ENCODE peak calls at places on chromosomes 12 and 14, in eight cellular contexts. T is activated B cell treated with CpG ODN at 0.5 μM for 24 hours, O is type B pancreatic cell, M is dorsolateral prefrontal cortex, K is psoas muscle, B is endodermal cell, R is cardiac muscle cell, E is lung. X is an unnamed sample.

GRCh38 chr14:45426685-45427282 is 173.8 kb upstream of the MIS18BP1 start:
- DNase-seq in K (no peak), B (peak; percentile 56), O (no peak), T (no peak), M (no peak), R (peak; percentile 67), E (no peak), X (no peak)

GRCh38 chr14:87966816-87967215 is 26.2 kb downstream of the GALC start:
- DNase-seq in T (no peak), E (no peak), B (no peak), M (no peak), K (no peak), R (no peak), O (no peak), X (no peak)

GRCh38 chr12:117494833-117495714 is 133.6 kb upstream of the NOS1 start:
- DNase-seq in M (no peak), O (no peak), T (no peak), R (no peak), E (no peak), K (no peak), B (peak; percentile 66), X (no peak)

GRCh38 chr12:29519585-29520182 is 22.2 kb upstream of the OVCH1 start:
- DNase-seq in T (no peak), R (peak; percentile 29), O (no peak), K (no peak), M (peak; percentile 18), E (no peak), B (peak; percentile 70), X (peak; percentile 40)

GRCh38 chr12:25957898-25958253 is 606 bp upstream of the RASSF8 start:
- DNase-seq in E (no peak), M (peak; percentile 53), T (no peak), K (peak; percentile 33), O (no peak), B (no peak), R (no peak), X (no peak)

GRCh38 chr12:66456622-66457021 is 154.3 kb downstream of the HELB start:
- DNase-seq in R (no peak), O (no peak), B (no peak), K (no peak), M (no peak), T (no peak), E (no peak), X (no peak)

GRCh38 chr12:90301095-90301494 is 592.5 kb upstream of the ATP2B1 start:
- DNase-seq in R (no peak), O (no peak), K (no peak), M (no peak), T (no peak), B (no peak), E (no peak), X (no peak)

GRCh38 chr14:90491221-90491867 is 94.5 kb downstream of the CALM1 start:
- DNase-seq in K (peak; percentile 73), E (no peak), R (no peak), T (no peak), M (peak; percentile 90), O (peak; percentile 73), B (no peak), X (no peak)

GRCh38 chr12:124391340-124392261 is 96.7 kb downstream of the RFLNA start:
- DNase-seq in K (peak; percentile 75), M (peak; percentile 47), O (no peak), R (no peak), B (no peak), E (peak; percentile 71), T (peak; percentile 73), X (no peak)

GRCh38 chr14:104291123-104292000 is 153.0 kb downstream of the KIF26A start:
- DNase-seq in K (no peak), R (peak; percentile 81), T (no peak), B (peak; percentile 84), E (no peak), M (no peak), O (no peak), X (peak; percentile 44)

GRCh38 chr14:62692490-62693106 is 352.7 kb downstream of the KCNH5 start:
- DNase-seq in E (no peak), O (no peak), R (no peak), T (no peak), K (no peak), M (no peak), B (no peak), X (no peak)

GRCh38 chr12:4567073-4567881 is 5.3 kb downstream of the DYRK4 start:
- DNase-seq in B (no peak), R (no peak), O (no peak), K (no peak), E (no peak), T (no peak), M (no peak), X (no peak)

GRCh38 chr12:128449146-128449894 is 182.3 kb downstream of the TMEM132C start:
- DNase-seq in R (no peak), O (no peak), M (no peak), T (no peak), K (no peak), E (no peak), B (no peak), X (no peak)

GRCh38 chr12:126616441-126616840 is 1551.2 kb downstream of the AACS start:
- DNase-seq in T (no peak), O (no peak), M (no peak), E (no peak), R (no peak), K (no peak), B (no peak), X (no peak)

GRCh38 chr12:126617312-126617711 is 1552.1 kb downstream of the AACS start:
- DNase-seq in B (peak; percentile 89), R (no peak), O (no peak), E (no peak), T (no peak), K (no peak), M (no peak), X (no peak)
- TF ChIP-seq CTCF in B (peak; percentile 85), R (peak; percentile 9), O (peak; percentile 67), E (no peak), T (no peak), K (no peak), M (peak; percentile 47), X (no peak)

GRCh38 chr14:34299360-34299759 is 162.7 kb downstream of the SPTSSA start:
- DNase-seq in K (no peak), B (peak; percentile 50), R (no peak), E (no peak), M (no peak), O (no peak), T (no peak), X (no peak)

GRCh38 chr14:34300330-34300729 is 161.7 kb downstream of the SPTSSA start:
- DNase-seq in O (no peak), K (no peak), B (no peak), E (no peak), T (no peak), M (no peak), R (no peak), X (no peak)

GRCh38 chr14:34303811-34304210 is 158.2 kb downstream of the SPTSSA start:
- DNase-seq in M (no peak), B (no peak), K (no peak), E (no peak), O (no peak), T (no peak), R (no peak), X (no peak)

GRCh38 chr14:34302654-34303053 is 159.4 kb downstream of the SPTSSA start:
- DNase-seq in E (no peak), R (no peak), M (peak; percentile 16), O (no peak), T (no peak), B (no peak), K (no peak), X (no peak)

DNA sequence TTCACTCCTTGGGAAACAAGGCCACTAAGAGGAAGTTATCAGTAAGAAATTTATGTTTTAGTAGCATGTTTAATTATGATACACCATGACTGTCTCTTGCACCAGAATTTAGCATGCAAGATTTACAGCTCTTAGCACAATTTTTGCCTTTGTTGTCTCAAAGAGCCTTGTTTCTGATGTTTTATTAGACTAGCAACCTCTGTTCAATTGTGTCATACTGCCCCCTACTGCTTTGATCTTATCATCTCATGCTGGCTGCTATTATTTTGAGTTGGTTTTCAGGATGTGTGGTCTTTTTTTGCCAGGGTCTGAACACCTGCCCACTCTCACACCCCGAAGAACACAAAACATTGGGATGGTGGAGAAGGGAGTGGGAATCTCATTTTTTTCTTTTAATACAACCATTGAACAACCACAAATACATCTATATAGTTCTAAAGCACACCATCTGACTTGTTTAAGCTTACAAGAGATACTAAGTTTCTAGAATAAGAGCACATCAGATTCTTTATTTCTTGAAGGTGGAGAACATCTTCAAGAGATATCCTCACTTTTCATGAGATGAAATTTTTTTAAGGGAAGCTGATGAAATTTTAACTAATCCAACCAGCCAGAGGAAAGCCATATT is 160.8 kb downstream of the SPTSSA start:
- DNase-seq in E (no peak), O (no peak), K (no peak), R (peak; percentile 55), B (peak; percentile 57), T (no peak), M (peak; percentile 35), X (peak; percentile 46)
- TF ChIP-seq CTCF in E (peak; percentile 17), O (peak; percentile 82), K (peak; percentile 66), R (peak; percentile 54), B (peak; percentile 90), T (no peak), M (peak; percentile 80), X (peak; percentile 88)

DNA sequence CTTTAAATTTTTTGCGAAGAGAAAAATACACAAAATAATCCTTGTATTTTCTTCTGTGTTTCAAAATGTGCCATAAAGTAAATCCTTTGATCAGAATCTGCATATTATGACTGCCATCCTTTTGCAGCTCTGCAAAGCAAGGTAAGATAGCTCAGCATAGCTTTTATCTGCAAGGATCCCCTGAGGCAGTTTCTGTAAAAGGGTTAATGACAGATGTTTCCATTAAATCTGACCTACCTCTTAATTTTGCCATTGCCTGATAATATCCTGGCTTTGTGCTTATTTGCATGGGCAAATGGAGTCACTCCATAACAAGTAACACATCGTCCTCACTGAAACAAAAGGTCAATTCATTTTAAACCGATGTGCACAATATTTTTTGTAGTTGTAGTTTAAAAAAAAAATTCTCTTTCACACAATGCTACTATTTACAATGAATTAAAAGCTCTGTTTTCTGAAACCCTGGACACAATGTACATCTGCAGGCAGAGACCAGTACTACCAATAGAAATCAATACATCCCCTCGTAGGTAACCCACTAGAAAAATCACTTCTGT is 108.5 kb upstream of the SOX5 start:
- DNase-seq in R (no peak), M (no peak), K (no peak), E (no peak), O (no peak), B (no peak), T (no peak), X (no peak)
- TF ChIP-seq CTCF in R (no peak), M (no peak), K (no peak), E (no peak), O (no peak), B (no peak), T (no peak), X (no peak)

DNA sequence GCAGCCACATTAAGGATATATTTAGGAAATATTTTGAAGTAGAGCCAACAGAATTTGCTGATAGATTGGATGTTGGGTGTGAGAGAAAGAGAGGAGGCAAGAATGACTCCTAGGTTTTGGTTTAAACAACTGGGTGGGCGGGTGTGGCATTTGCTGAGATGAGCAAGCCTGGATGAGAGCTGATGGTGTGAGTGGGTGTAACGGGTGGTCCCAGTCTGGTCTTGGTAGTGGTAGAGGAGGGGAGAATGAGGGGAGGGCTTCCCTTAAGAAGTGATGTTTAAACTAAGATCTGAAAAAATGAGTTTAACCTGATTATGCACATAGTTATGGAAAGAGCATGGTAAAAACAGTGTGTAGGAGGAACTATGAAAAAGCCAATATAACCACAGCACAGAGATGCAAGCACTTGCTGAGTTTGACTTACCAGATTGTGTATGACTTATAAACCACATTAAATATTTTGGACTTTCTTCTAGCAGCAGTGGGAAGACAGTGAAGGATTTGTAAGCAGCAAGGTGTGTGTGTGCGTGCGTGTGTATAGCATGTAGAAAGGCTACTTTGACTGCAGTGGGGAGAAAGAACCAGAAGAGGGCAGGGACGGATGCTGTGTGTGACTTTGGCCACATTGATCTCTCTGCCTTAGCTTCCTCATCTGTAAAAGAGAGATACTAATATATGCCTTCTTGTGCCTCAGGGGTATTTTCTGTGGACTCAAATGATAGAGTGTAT is 139.7 kb downstream of the PRIMA1 start:
- DNase-seq in B (peak; percentile 79), T (no peak), M (peak; percentile 16), O (no peak), E (no peak), R (peak; percentile 30), K (no peak), X (peak; percentile 36)
- TF ChIP-seq CTCF in B (peak; percentile 84), T (no peak), M (peak; percentile 15), O (peak; percentile 66), E (no peak), R (no peak), K (no peak), X (peak; percentile 33)

X was measured in endothelial cell.